ENCODE peak calls at places on chromosomes 13 and 19, in five cellular contexts. B is NCI-H2081 treated with DMSO at 0.1 percent for 48 hours, Y is psoas muscle, O is astrocyte of the cerebellum, U is RWPE1. J is an unnamed sample.

GRCh38 chr13:35908221-35908620 is 223.0 kb downstream of the DCLK1 start:
- DNase-seq in B (no peak), Y (no peak), O (no peak), U (no peak), J (no peak)

GRCh38 chr13:64248371-64249065 is 2832.9 kb upstream of the PCDH20 start:
- DNase-seq in B (no peak), Y (no peak), O (peak; percentile 34), U (no peak), J (no peak)

GRCh38 chr13:35994131-35994966 is 136.8 kb downstream of the DCLK1 start:
- DNase-seq in B (peak; percentile 97), Y (peak; percentile 56), O (peak; percentile 93), U (peak; percentile 84), J (no peak)

GRCh38 chr19:13978306-13978705 is 26.0 kb downstream of the DCAF15 start:
- DNase-seq in B (no peak), Y (peak; percentile 83), O (no peak), U (peak; percentile 57), J (no peak)

GRCh38 chr13:107450931-107451330 is 764.4 kb downstream of the LIG4 start:
- DNase-seq in B (no peak), Y (peak; percentile 28), O (peak; percentile 98), U (peak; percentile 18), J (no peak)

GRCh38 chr19:19067276-19068072 is 3.7 kb downstream of the SLC25A42 start:
- DNase-seq in B (no peak), Y (peak; percentile 49), O (no peak), U (no peak), J (no peak)

GRCh38 chr13:94233401-94233800 is 246.1 kb downstream of the DCT start:
- DNase-seq in B (no peak), Y (peak; percentile 24), O (peak; percentile 75), U (peak; percentile 64), J (no peak)

GRCh38 chr13:31046711-31047279 is 114.3 kb downstream of the TEX26 start:
- DNase-seq in B (peak; percentile 38), Y (peak; percentile 25), O (no peak), U (no peak), J (peak; percentile 72)

GRCh38 chr19:44608391-44608821 is 5.0 kb upstream of the IGSF23 start:
- DNase-seq in B (peak; percentile 10), Y (no peak), O (no peak), U (no peak), J (no peak)

GRCh38 chr13:28574617-28575142 is 79.8 kb upstream of the FLT1 start:
- DNase-seq in B (no peak), Y (no peak), O (peak; percentile 77), U (peak; percentile 90), J (no peak)

GRCh38 chr13:30477346-30478235 is 11.9 kb upstream of the HMGB1 start:
- DNase-seq in B (no peak), Y (no peak), O (no peak), U (no peak), J (no peak)

GRCh38 chr19:34461375-34462100 is 20.0 kb upstream of the WTIP start:
- DNase-seq in B (no peak), Y (no peak), O (no peak), U (no peak), J (no peak)

GRCh38 chr13:76380436-76381065 is 505.7 kb downstream of the KCTD12 start:
- DNase-seq in B (no peak), Y (no peak), O (peak; percentile 89), U (no peak), J (no peak)

GRCh38 chr19:29841559-29842367 is 30.0 kb downstream of the CCNE1 start:
- DNase-seq in B (no peak), Y (no peak), O (no peak), U (peak; percentile 60), J (no peak)

GRCh38 chr13:28753208-28753892 is 34.6 kb upstream of the SLC46A3 start:
- DNase-seq in B (no peak), Y (no peak), O (peak; percentile 77), U (peak; percentile 82), J (no peak)

GRCh38 chr19:48587387-48587786 is 19.2 kb upstream of the SPACA4 start:
- DNase-seq in B (no peak), Y (no peak), O (no peak), U (no peak), J (no peak)

GRCh38 chr13:43146400-43146799 is 123.0 kb downstream of the DNAJC15 start:
- DNase-seq in B (no peak), Y (no peak), O (no peak), U (no peak), J (no peak)

GRCh38 chr19:38303517-38304351 is at the start of gene C19orf33:
- DNase-seq in B (no peak), Y (no peak), O (no peak), U (peak; percentile 94), J (no peak)

GRCh38 chr13:33204130-33204927 is 81.2 kb downstream of the STARD13 start:
- DNase-seq in B (no peak), Y (peak; percentile 64), O (peak; percentile 87), U (no peak), J (no peak)

GRCh38 chr13:50414640-50415039 is 399.4 kb downstream of the KCNRG start:
- DNase-seq in B (no peak), Y (no peak), O (no peak), U (no peak), J (no peak)

GRCh38 chr19:1211494-1212234 is 6.1 kb downstream of the STK11 start:
- DNase-seq in B (no peak), Y (peak; percentile 49), O (no peak), U (no peak), J (no peak)

GRCh38 chr19:14440049-14440448 is 6.9 kb downstream of the PKN1 start:
- DNase-seq in B (no peak), Y (peak; percentile 71), O (no peak), U (no peak), J (no peak)

GRCh38 chr13:78978381-78978998 is 319.5 kb upstream of the OBI1 start:
- DNase-seq in B (no peak), Y (no peak), O (peak; percentile 62), U (peak; percentile 37), J (peak; percentile 40)

GRCh38 chr19:16015805-16016173 is 60.5 kb upstream of the TPM4 start:
- DNase-seq in B (no peak), Y (no peak), O (no peak), U (no peak), J (no peak)

GRCh38 chr19:1833540-1833939 is 14.7 kb downstream of the REXO1 start:
- DNase-seq in B (no peak), Y (no peak), O (no peak), U (no peak), J (no peak)

GRCh38 chr13:112246731-112247470 is 129.3 kb upstream of the SPACA7 start:
- DNase-seq in B (no peak), Y (no peak), O (no peak), U (no peak), J (no peak)

GRCh38 chr13:96285729-96286128 is 195.8 kb downstream of the HS6ST3 start:
- DNase-seq in B (no peak), Y (no peak), O (no peak), U (no peak), J (no peak)

GRCh38 chr19:32255566-32256295 is 89.7 kb upstream of the ZNF507 start:
- DNase-seq in B (no peak), Y (no peak), O (no peak), U (no peak), J (no peak)

GRCh38 chr19:54160182-54160811 is 776 bp upstream of the LENG1 start:
- DNase-seq in B (no peak), Y (no peak), O (no peak), U (peak; percentile 13), J (no peak)

GRCh38 chr13:79749985-79750551 is 269.1 kb downstream of the NDFIP2 start:
- DNase-seq in B (no peak), Y (peak; percentile 62), O (peak; percentile 95), U (peak; percentile 18), J (no peak)

GRCh38 chr13:25872871-25873607 is 178.8 kb downstream of the SHISA2 start:
- DNase-seq in B (no peak), Y (no peak), O (no peak), U (no peak), J (no peak)

GRCh38 chr13:97435794-97436193 is 1.8 kb downstream of the RAP2A start:
- DNase-seq in B (no peak), Y (no peak), O (no peak), U (no peak), J (no peak)

GRCh38 chr13:30305456-30305855 is 1.9 kb downstream of the KATNAL1 start:
- DNase-seq in B (no peak), Y (no peak), O (no peak), U (no peak), J (no peak)

GRCh38 chr13:96996097-96996496 is 1.8 kb upstream of the OXGR1 start:
- DNase-seq in B (no peak), Y (no peak), O (no peak), U (no peak), J (no peak)

GRCh38 chr19:33199441-33200265 is 5.5 kb downstream of the LRP3 start:
- DNase-seq in B (no peak), Y (no peak), O (no peak), U (no peak), J (no peak)

GRCh38 chr19:42172261-42172660 is 40.0 kb upstream of the POU2F2 start:
- DNase-seq in B (no peak), Y (no peak), O (no peak), U (no peak), J (no peak)

GRCh38 chr19:53908106-53908932 is 759 bp upstream of the CACNG7 start:
- DNase-seq in B (no peak), Y (peak; percentile 40), O (peak; percentile 5), U (peak; percentile 39), J (no peak)

GRCh38 chr19:30402790-30403189 is 30.6 kb downstream of the ZNF536 start:
- DNase-seq in B (no peak), Y (no peak), O (no peak), U (no peak), J (no peak)

GRCh38 chr13:92806215-92806614 is 420.4 kb upstream of the GPC6 start:
- DNase-seq in B (no peak), Y (no peak), O (no peak), U (no peak), J (no peak)